ENCODE peak calls at places on chromosomes 1 and 21, in ten cellular contexts. Y is D341Med; C is EL; D is NCI-H1105 treated with DMSO at 0.1 percent for 48 hours; X is RCC 7860; O is GM13977; W is HT1080; Q is OCI-LY7; T is stimulated activated CD8-positive, alpha-beta memory T cell treated with anti-CD3 and anti-CD28 coated beads, Interleukin-2, amount 100 ng/mL, for 48 hours; G is non-pigmented ciliary epithelial cell. A is an unnamed sample.
A peak's percentile ranks its signal among the peaks of the same experiment; 100 is the strongest.

GRCh38 chr1:82392946-82393345 is 592.2 kb downstream of the ADGRL2 start:
- DNase-seq in Y (no peak), C (no peak), D (peak; percentile 41), X (no peak), O (no peak), W (peak; percentile 1), Q (no peak), T (no peak), G (no peak), A (no peak)

GRCh38 chr1:181479137-181479745 is 4.1 kb upstream of the CACNA1E start:
- DNase-seq in Y (peak; percentile 86), C (peak; percentile 57), D (peak; percentile 75), X (peak; percentile 38), O (peak; percentile 76), W (peak; percentile 53), Q (peak; percentile 57), T (no peak), G (peak; percentile 26), A (peak; percentile 75)

GRCh38 chr1:20590313-20590777 is 1.4 kb downstream of the CDA start:
- DNase-seq in Y (no peak), C (peak; percentile 73), D (no peak), X (no peak), O (no peak), W (no peak), Q (no peak), T (no peak), G (no peak), A (peak; percentile 65)

GRCh38 chr1:221611930-221612777 is 129.7 kb downstream of the DUSP10 start:
- DNase-seq in Y (no peak), C (peak; percentile 91), D (peak; percentile 70), X (peak; percentile 20), O (no peak), W (peak; percentile 85), Q (no peak), T (no peak), G (peak; percentile 54), A (peak; percentile 71)

GRCh38 chr21:38498057-38498833 is at the start of gene ERG:
- DNase-seq in Y (no peak), C (no peak), D (no peak), X (no peak), O (no peak), W (no peak), Q (no peak), T (no peak), G (no peak), A (no peak)

GRCh38 chr1:59180715-59181114 is 116.2 kb upstream of the FGGY start:
- DNase-seq in Y (no peak), C (no peak), D (no peak), X (no peak), O (no peak), W (no peak), Q (no peak), T (no peak), G (no peak), A (peak; percentile 38)

GRCh38 chr1:36542024-36542961 is 59.6 kb upstream of the CSF3R start:
- DNase-seq in Y (no peak), C (no peak), D (no peak), X (no peak), O (no peak), W (no peak), Q (no peak), T (no peak), G (no peak), A (no peak)

GRCh38 chr1:222521299-222522104 is 26.4 kb downstream of the HHIPL2 start:
- DNase-seq in Y (no peak), C (peak; percentile 74), D (no peak), X (peak; percentile 87), O (no peak), W (peak; percentile 87), Q (no peak), T (no peak), G (peak; percentile 22), A (peak; percentile 70)

GRCh38 chr1:4173731-4174130 is 273.7 kb upstream of the C1orf174 start:
- DNase-seq in Y (peak; percentile 4), C (no peak), D (no peak), X (no peak), O (peak; percentile 3), W (no peak), Q (no peak), T (no peak), G (no peak), A (no peak)

GRCh38 chr1:8987881-8988617 is 38.2 kb downstream of the SLC2A7 start:
- DNase-seq in Y (peak; percentile 74), C (peak; percentile 57), D (peak; percentile 7), X (no peak), O (peak; percentile 76), W (peak; percentile 55), Q (peak; percentile 75), T (peak; percentile 67), G (no peak), A (peak; percentile 29)

GRCh38 chr1:203152158-203153034 is 23.2 kb downstream of the MYBPH start:
- DNase-seq in Y (no peak), C (no peak), D (no peak), X (peak; percentile 98), O (no peak), W (peak; percentile 85), Q (no peak), T (no peak), G (no peak), A (peak; percentile 45)

GRCh38 chr21:36330904-36331303 is 10.9 kb downstream of the MORC3 start:
- DNase-seq in Y (peak; percentile 55), C (peak; percentile 62), D (no peak), X (peak; percentile 39), O (peak; percentile 65), W (peak; percentile 47), Q (peak; percentile 76), T (no peak), G (no peak), A (peak; percentile 56)

GRCh38 chr1:202618387-202619022 is 91.7 kb downstream of the SYT2 start:
- DNase-seq in Y (no peak), C (peak; percentile 76), D (no peak), X (peak; percentile 46), O (peak; percentile 53), W (peak; percentile 83), Q (no peak), T (no peak), G (no peak), A (peak; percentile 77)

GRCh38 chr1:40047769-40048168 is 7.2 kb downstream of the CAP1 start:
- DNase-seq in Y (no peak), C (no peak), D (no peak), X (no peak), O (no peak), W (no peak), Q (no peak), T (no peak), G (no peak), A (no peak)

GRCh38 chr1:14392887-14393365 is 205.6 kb upstream of the KAZN start:
- DNase-seq in Y (no peak), C (no peak), D (no peak), X (no peak), O (no peak), W (no peak), Q (no peak), T (no peak), G (no peak), A (no peak)

A was measured in iris pigment epithelial cell.